ENCODE peak calls at places on chromosomes 6 and 20, in eight cellular contexts. V is AG08396; U is HEK293T; C is progenitor cell of endocrine pancreas; R is CD8-positive, alpha-beta memory T cell; T is H4; S is heart right ventricle; F is choroid plexus epithelial cell. H is an unnamed sample.

GRCh38 chr6:25320459-25320858 is 41.3 kb downstream of the CARMIL1 start:
- DNase-seq in V (no peak), U (no peak), C (no peak), R (no peak), T (no peak), S (no peak), F (no peak), H (no peak)

GRCh38 chr20:36184816-36185776 is 30.6 kb downstream of the EPB41L1 start:
- DNase-seq in V (no peak), U (no peak), C (no peak), R (no peak), T (no peak), S (no peak), F (no peak), H (no peak)

GRCh38 chr6:133567656-133568055 is 321.3 kb upstream of the TCF21 start:
- DNase-seq in V (no peak), U (no peak), C (no peak), R (no peak), T (no peak), S (no peak), F (no peak), H (no peak)

GRCh38 chr6:155163616-155164015 is 100.2 kb upstream of the CLDN20 start:
- DNase-seq in V (no peak), U (no peak), C (no peak), R (no peak), T (no peak), S (no peak), F (no peak), H (no peak)

GRCh38 chr6:89859744-89860143 is 30.1 kb downstream of the CASP8AP2 start:
- DNase-seq in V (no peak), U (no peak), C (no peak), R (no peak), T (no peak), S (no peak), F (no peak), H (no peak)

GRCh38 chr20:45833883-45834796 is 541 bp downstream of the SNX21 start:
- DNase-seq in V (peak), U (peak), C (peak), R (peak), T (no peak), S (peak), F (peak), H (peak)

GRCh38 chr6:75855047-75855446 is 106.0 kb downstream of the MYO6 start:
- DNase-seq in V (peak), U (peak), C (no peak), R (no peak), T (peak), S (peak), F (peak), H (no peak)

GRCh38 chr20:4154958-4155411 is 139.6 kb upstream of the RNF24 start:
- DNase-seq in V (no peak), U (no peak), C (no peak), R (no peak), T (no peak), S (peak), F (no peak), H (peak)

GRCh38 chr6:160036790-160037206 is 67.9 kb downstream of the IGF2R start:
- DNase-seq in V (peak), U (no peak), C (no peak), R (no peak), T (no peak), S (peak), F (no peak), H (no peak)

GRCh38 chr6:81751388-81752083 is 945 bp downstream of the TENT5A start:
- DNase-seq in V (peak), U (peak), C (peak), R (peak), T (peak), S (peak), F (peak), H (peak)

GRCh38 chr6:52603000-52603795 is 26.3 kb upstream of the TRAM2 start:
- DNase-seq in V (peak), U (no peak), C (no peak), R (no peak), T (peak), S (no peak), F (peak), H (no peak)